ENCODE peak calls at places on chromosomes 11 and 22, in four cellular contexts. L, R, J and Z are unnamed samples.

GRCh38 chr11:92627615-92628201 is 341.7 kb upstream of the MTNR1B start:
- DNase-seq in L (no peak), R (no peak), J (no peak), Z (no peak)

GRCh38 chr11:88474655-88475054 is 137.1 kb upstream of the CTSC start:
- DNase-seq in L (no peak), R (no peak), J (no peak), Z (no peak)

GRCh38 chr11:44607987-44608386 is 42.5 kb downstream of the CD82 start:
- DNase-seq in L (no peak), R (no peak), J (no peak), Z (no peak)

GRCh38 chr11:123674297-123674696 is 19.9 kb upstream of the SCN3B start:
- DNase-seq in L (no peak), R (no peak), J (no peak), Z (no peak)

GRCh38 chr11:36149538-36150242 is 139.5 kb downstream of the COMMD9 start:
- DNase-seq in L (no peak), R (peak; percentile 71), J (peak; percentile 54), Z (peak; percentile 75)

GRCh38 chr22:24972369-24972768 is 19.9 kb downstream of the KIAA1671 start:
- DNase-seq in L (no peak), R (no peak), J (no peak), Z (no peak)

GRCh38 chr11:93054881-93055280 is 85.4 kb downstream of the MTNR1B start:
- DNase-seq in L (no peak), R (no peak), J (no peak), Z (no peak)

GRCh38 chr22:30717331-30717921 is 22.8 kb downstream of the OSBP2 start:
- DNase-seq in L (no peak), R (no peak), J (no peak), Z (no peak)

GRCh38 chr22:23696326-23696851 is 5.6 kb downstream of the RGL4 start:
- DNase-seq in L (peak; percentile 76), R (no peak), J (no peak), Z (no peak)

GRCh38 chr11:130514316-130514715 is 65.9 kb downstream of the ADAMTS15 start:
- DNase-seq in L (no peak), R (no peak), J (no peak), Z (no peak)

GRCh38 chr11:57903441-57904123 is 120.1 kb upstream of the OR9Q1 start:
- DNase-seq in L (no peak), R (no peak), J (peak; percentile 3), Z (no peak)

GRCh38 chr11:93743316-93743715 is 1.8 kb downstream of the C11orf54 start:
- DNase-seq in L (no peak), R (no peak), J (no peak), Z (no peak)

GRCh38 chr22:20904008-20904979 is 12.9 kb upstream of the CRKL start:
- DNase-seq in L (no peak), R (no peak), J (peak; percentile 32), Z (peak; percentile 62)

GRCh38 chr11:77883775-77884174 is 62.8 kb downstream of the AAMDC start:
- DNase-seq in L (no peak), R (no peak), J (no peak), Z (no peak)

GRCh38 chr11:34052608-34053160 is 1.2 kb downstream of the CAPRIN1 start:
- DNase-seq in L (peak; percentile 4), R (peak; percentile 70), J (peak; percentile 4), Z (no peak)

GRCh38 chr11:120710354-120711187 is 199.0 kb downstream of the GRIK4 start:
- DNase-seq in L (no peak), R (no peak), J (no peak), Z (peak; percentile 66)

DNA sequence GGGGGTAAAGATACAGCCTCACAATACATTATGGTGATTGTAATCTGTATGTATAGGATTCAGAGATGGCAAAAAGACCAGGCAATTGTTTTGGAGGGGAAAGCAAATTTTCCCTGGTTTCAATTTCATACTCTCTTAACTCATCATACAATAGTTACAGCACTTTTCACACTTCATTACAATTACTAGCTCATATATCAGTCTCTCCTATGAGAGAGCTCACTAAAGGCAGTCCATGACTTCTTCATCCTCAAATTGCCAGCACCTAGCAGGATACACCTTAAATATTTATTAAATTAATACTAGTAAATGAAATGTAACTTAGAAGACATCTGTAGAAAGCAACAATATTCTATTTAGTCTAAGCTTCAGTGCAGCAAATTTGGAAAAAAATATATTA is 28.0 kb downstream of the PICALM start:
- DNase-seq in L (no peak), R (no peak), J (no peak), Z (no peak)
- H3K27ac ChIP-seq in L (no peak overlapping the region), R (peak overlapping the region; percentile 21), J (peak overlapping the region; percentile 82), Z (peak overlapping the region; percentile 49)

DNA sequence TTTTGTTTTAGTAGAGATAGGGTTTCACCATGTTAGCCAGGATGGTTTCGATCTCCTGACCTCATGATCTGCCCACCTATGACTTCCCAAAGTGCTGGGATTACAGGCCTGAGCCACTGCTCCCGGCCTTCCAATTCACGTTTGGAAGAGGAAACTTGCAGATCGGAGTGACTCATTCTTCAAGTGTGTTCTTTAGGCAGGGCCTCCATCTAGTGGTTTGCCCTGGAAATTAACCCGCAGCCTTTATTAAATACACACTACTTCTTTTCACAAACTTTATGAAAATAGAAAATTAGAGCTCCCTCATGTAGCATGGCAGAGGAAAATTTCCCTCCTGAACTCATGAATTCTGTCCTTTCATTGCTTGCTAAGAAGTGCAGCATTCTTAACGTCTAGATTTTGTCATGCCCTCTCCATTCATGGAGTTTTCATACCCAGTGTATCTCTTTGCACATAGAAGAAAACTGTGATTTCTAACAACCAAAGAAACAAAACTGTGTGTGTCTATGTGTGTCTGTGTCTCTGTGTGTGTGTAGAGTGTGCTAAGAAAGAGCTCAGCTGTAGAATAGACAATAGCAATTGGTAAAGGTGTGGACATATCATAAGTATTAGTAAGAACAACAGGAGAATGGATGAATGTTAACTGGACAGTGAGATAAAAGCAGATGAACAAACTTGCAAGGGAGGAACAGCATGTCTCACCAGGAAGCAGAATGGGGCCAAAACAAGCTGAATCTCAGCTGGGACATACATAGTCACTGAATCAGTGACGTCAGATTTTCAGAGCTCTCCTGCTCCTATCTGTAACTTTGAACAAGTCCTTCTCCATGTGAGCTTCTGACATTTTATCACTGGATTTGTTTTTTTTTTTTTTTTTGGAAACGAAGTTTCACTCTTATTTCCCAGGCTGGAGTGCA is 118.4 kb downstream of the BBOX1 start:
- DNase-seq in L (no peak), R (peak; percentile 67), J (peak; percentile 12), Z (no peak)
- TF ChIP-seq CTCF in L (no peak), R (peak; percentile 93), J (peak; percentile 76), Z (peak; percentile 84)

GRCh38 chr22:39845522-39845921 is 48.0 kb downstream of the ENTHD1 start:
- DNase-seq in L (no peak), R (no peak), J (no peak), Z (no peak)
- H3K27ac ChIP-seq in L (no peak overlapping the region), R (no peak overlapping the region), J (no peak overlapping the region), Z (no peak overlapping the region)

GRCh38 chr11:76721755-76722677 is 51.5 kb upstream of the LRRC32 start:
- DNase-seq in L (peak; percentile 74), R (peak; percentile 89), J (peak; percentile 53), Z (peak; percentile 89)
- TF ChIP-seq CTCF in L (peak; percentile 78), R (peak; percentile 72), J (peak; percentile 53), Z (peak; percentile 91)

GRCh38 chr11:50246183-50246582 is 213.5 kb downstream of the OR4C45 start:
- DNase-seq in L (no peak), R (peak; percentile 60), J (no peak), Z (no peak)
- H3K27ac ChIP-seq in L (no peak overlapping the region), R (no peak overlapping the region), J (no peak overlapping the region), Z (no peak overlapping the region)

GRCh38 chr22:39528681-39529486 is 3.7 kb downstream of the RPS19BP1 start:
- DNase-seq in L (peak; percentile 88), R (peak; percentile 94), J (peak; percentile 83), Z (peak; percentile 93)

GRCh38 chr22:39530136-39530535 is 2.4 kb downstream of the RPS19BP1 start:
- DNase-seq in L (no peak), R (no peak), J (no peak), Z (no peak)

GRCh38 chr22:39528080-39528661 is 4.4 kb downstream of the RPS19BP1 start:
- DNase-seq in L (no peak), R (no peak), J (no peak), Z (no peak)

GRCh38 chr22:39530692-39531331 is 1.7 kb downstream of the RPS19BP1 start:
- DNase-seq in L (no peak), R (no peak), J (no peak), Z (no peak)

GRCh38 chr22:39529487-39529851 is 3.1 kb downstream of the RPS19BP1 start:
- DNase-seq in L (no peak), R (no peak), J (no peak), Z (no peak)
- TF ChIP-seq CTCF in L (peak; percentile 65), R (no peak), J (no peak), Z (peak; percentile 25)

DNA sequence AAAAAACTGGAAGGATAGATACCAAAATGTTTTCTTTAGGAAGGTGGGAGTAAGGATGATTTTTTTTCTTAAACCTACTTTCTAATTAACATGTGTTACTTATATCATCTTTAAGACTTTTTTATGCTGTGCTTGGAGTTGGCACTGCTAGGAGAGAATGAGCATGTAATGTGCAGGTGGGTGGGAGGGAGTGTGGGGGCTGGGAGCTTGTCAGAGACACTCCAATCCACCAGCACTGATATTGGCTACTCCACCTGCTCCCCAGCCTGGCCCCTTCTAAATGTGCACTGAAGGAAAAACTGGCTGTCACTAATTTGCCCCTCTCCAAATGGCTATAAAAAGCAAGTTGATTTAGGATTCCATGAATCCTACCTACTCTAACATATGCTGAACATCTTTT is 44.4 kb upstream of the BMAL1 start:
- DNase-seq in L (no peak), R (no peak), J (no peak), Z (no peak)
- H3K27ac ChIP-seq in L (no peak overlapping the region), R (no peak overlapping the region), J (no peak overlapping the region), Z (no peak overlapping the region)

DNA sequence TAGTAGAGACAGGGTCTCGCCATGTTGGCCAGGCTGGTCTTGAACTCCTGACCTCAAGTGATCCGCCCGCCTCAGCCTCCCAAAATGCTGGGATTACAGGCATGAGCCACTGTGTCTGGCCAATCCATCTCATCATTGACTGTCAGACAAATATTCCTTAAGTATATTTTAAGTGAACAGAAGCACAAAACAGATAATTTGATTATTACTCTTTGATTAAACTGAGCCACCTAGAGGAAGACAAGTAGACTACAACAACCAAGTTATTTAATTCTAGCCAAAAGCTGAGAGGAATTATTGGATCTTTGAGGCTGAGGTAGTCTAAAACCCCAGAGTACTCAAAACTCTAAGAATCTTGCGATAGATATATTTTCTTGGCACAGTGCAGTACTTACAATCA is 1.2 kb downstream of the ACRV1 start:
- DNase-seq in L (no peak), R (no peak), J (no peak), Z (no peak)
- TF ChIP-seq CTCF in L (no peak), R (no peak), J (no peak), Z (no peak)

DNA sequence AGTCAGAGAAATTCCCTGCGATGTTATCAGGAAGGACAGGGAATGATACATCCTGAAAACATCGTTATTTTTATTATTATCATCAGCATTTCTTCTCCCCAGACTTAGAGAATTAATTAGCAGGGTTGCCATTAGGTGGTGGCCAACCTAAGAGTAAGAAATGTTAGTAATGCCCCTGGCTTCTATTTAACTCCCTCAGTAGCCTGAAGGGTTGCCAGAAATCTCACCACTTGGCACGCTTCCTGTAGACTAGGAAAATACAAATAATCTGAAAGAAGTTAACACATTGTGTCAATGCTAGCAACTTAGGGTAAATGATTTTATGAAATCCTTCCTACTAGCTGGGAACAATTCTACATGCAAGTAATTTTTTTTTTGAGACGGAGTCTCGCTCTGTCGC is 45.5 kb downstream of the ENDOD1 start:
- DNase-seq in L (no peak), R (no peak), J (no peak), Z (no peak)
- H3K27ac ChIP-seq in L (no peak overlapping the region), R (no peak overlapping the region), J (no peak overlapping the region), Z (no peak overlapping the region)